ENCODE peak calls at places on chromosome 14, in ten cellular contexts. Z is fibroblast of villous mesenchyme; R is nephron progenitor cell; O is neural crest cell; F is Calu3; G is glutamatergic neuron; J is mammary epithelial cell; I is WTC11; M is CD4-positive, alpha-beta T cell; W is AG04449. S is an unnamed sample.

GRCh38 chr14:63777024-63777423 is 49.2 kb upstream of the SGPP1 start:
- DNase-seq in Z (peak), R (no peak), O (no peak), F (no peak), G (no peak), J (peak), I (no peak), M (no peak), W (peak), S (no peak)

GRCh38 chr14:53695692-53696091 is 260.9 kb downstream of the BMP4 start:
- DNase-seq in Z (no peak), R (no peak), O (no peak), F (no peak), G (no peak), J (no peak), I (no peak), M (no peak), W (no peak), S (no peak)

GRCh38 chr14:69715725-69716482 is 51.0 kb upstream of the SRSF5 start:
- DNase-seq in Z (peak), R (no peak), O (no peak), F (peak), G (no peak), J (peak), I (no peak), M (no peak), W (peak), S (no peak)

GRCh38 chr14:95319312-95320075 is at the start of gene CLMN:
- DNase-seq in Z (peak), R (peak), O (peak), F (peak), G (peak), J (peak), I (peak), M (peak), W (no peak), S (peak)

GRCh38 chr14:94827711-94828505 is 58.0 kb upstream of the GSC start:
- DNase-seq in Z (no peak), R (no peak), O (no peak), F (no peak), G (no peak), J (no peak), I (no peak), M (no peak), W (no peak), S (no peak)

GRCh38 chr14:33534636-33535035 is 416.2 kb downstream of the EGLN3 start:
- DNase-seq in Z (no peak), R (no peak), O (no peak), F (no peak), G (no peak), J (peak), I (no peak), M (no peak), W (no peak), S (no peak)

GRCh38 chr14:61528591-61529021 is 166.7 kb upstream of the HIF1A start:
- DNase-seq in Z (peak), R (no peak), O (no peak), F (no peak), G (no peak), J (peak), I (no peak), M (no peak), W (peak), S (peak)

GRCh38 chr14:54516709-54517108 is 7.0 kb downstream of the CGRRF1 start:
- DNase-seq in Z (no peak), R (no peak), O (no peak), F (no peak), G (no peak), J (no peak), I (no peak), M (no peak), W (no peak), S (no peak)

GRCh38 chr14:52189330-52189729 is 78.2 kb upstream of the PTGDR start:
- DNase-seq in Z (no peak), R (no peak), O (no peak), F (no peak), G (no peak), J (no peak), I (no peak), M (no peak), W (no peak), S (no peak)

GRCh38 chr14:31746326-31746725 is 185.1 kb downstream of the NUBPL start:
- DNase-seq in Z (no peak), R (no peak), O (no peak), F (no peak), G (no peak), J (no peak), I (no peak), M (no peak), W (no peak), S (no peak)

GRCh38 chr14:60904381-60904780 is 76.5 kb downstream of the TRMT5 start:
- DNase-seq in Z (peak), R (no peak), O (no peak), F (no peak), G (no peak), J (no peak), I (no peak), M (no peak), W (no peak), S (no peak)

GRCh38 chr14:104887623-104888488 is 22.8 kb downstream of the CEP170B start:
- DNase-seq in Z (no peak), R (no peak), O (no peak), F (no peak), G (no peak), J (no peak), I (no peak), M (no peak), W (no peak), S (peak)

GRCh38 chr14:61956517-61956916 is 194.3 kb downstream of the SNAPC1 start:
- DNase-seq in Z (no peak), R (no peak), O (no peak), F (no peak), G (no peak), J (no peak), I (no peak), M (no peak), W (no peak), S (no peak)

GRCh38 chr14:52069617-52070431 is 965 bp upstream of the NID2 start:
- DNase-seq in Z (peak), R (peak), O (no peak), F (no peak), G (peak), J (no peak), I (peak), M (no peak), W (no peak), S (no peak)

GRCh38 chr14:69772082-69773017 is 5.4 kb downstream of the SRSF5 start:
- DNase-seq in Z (no peak), R (no peak), O (no peak), F (no peak), G (no peak), J (no peak), I (no peak), M (no peak), W (no peak), S (no peak)

GRCh38 chr14:99360774-99361595 is 89.0 kb upstream of the BCL11B start:
- DNase-seq in Z (no peak), R (no peak), O (no peak), F (no peak), G (no peak), J (no peak), I (no peak), M (no peak), W (no peak), S (no peak)

GRCh38 chr14:89217876-89218275 is 199.2 kb downstream of the FOXN3 start:
- DNase-seq in Z (peak), R (no peak), O (no peak), F (no peak), G (no peak), J (no peak), I (no peak), M (no peak), W (no peak), S (no peak)

GRCh38 chr14:55240526-55241178 is 30.6 kb upstream of the FBXO34 start:
- DNase-seq in Z (peak), R (peak), O (peak), F (no peak), G (peak), J (no peak), I (peak), M (no peak), W (peak), S (no peak)

GRCh38 chr14:94388896-94389469 is 581 bp upstream of the SERPINA1 start:
- DNase-seq in Z (no peak), R (no peak), O (no peak), F (no peak), G (no peak), J (no peak), I (no peak), M (no peak), W (no peak), S (no peak)

GRCh38 chr14:43155924-43156323 is 1351.2 kb downstream of the FSCB start:
- DNase-seq in Z (no peak), R (no peak), O (no peak), F (no peak), G (no peak), J (no peak), I (no peak), M (no peak), W (no peak), S (no peak)

GRCh38 chr14:36857136-36857535 is 195.5 kb downstream of the PAX9 start:
- DNase-seq in Z (no peak), R (no peak), O (no peak), F (no peak), G (no peak), J (no peak), I (peak), M (no peak), W (no peak), S (no peak)

GRCh38 chr14:101121399-101122113 is 218.0 kb upstream of the RTL1 start:
- DNase-seq in Z (no peak), R (no peak), O (no peak), F (no peak), G (no peak), J (no peak), I (no peak), M (peak), W (no peak), S (no peak)

GRCh38 chr14:101122114-101122854 is 218.8 kb upstream of the RTL1 start:
- DNase-seq in Z (no peak), R (no peak), O (no peak), F (no peak), G (no peak), J (no peak), I (no peak), M (no peak), W (no peak), S (no peak)

GRCh38 chr14:101118746-101119610 is 215.5 kb upstream of the RTL1 start:
- DNase-seq in Z (no peak), R (no peak), O (no peak), F (no peak), G (no peak), J (no peak), I (no peak), M (no peak), W (no peak), S (no peak)

GRCh38 chr14:101120636-101121398 is 217.3 kb upstream of the RTL1 start:
- DNase-seq in Z (no peak), R (no peak), O (no peak), F (no peak), G (no peak), J (no peak), I (no peak), M (peak), W (no peak), S (peak)

GRCh38 chr14:101119830-101120571 is 216.5 kb upstream of the RTL1 start:
- DNase-seq in Z (no peak), R (no peak), O (no peak), F (no peak), G (peak), J (no peak), I (no peak), M (peak), W (no peak), S (no peak)
- TF ChIP-seq CTCF in Z (no peak), R (no peak), O (no peak), F (no peak), G (no peak), J (no peak), I (no peak), M (no peak), W (no peak), S (no peak)

GRCh38 chr14:22265319-22266140 is 323.5 kb downstream of the DAD1 start:
- DNase-seq in Z (peak), R (no peak), O (no peak), F (peak), G (no peak), J (peak), I (no peak), M (no peak), W (no peak), S (no peak)
- TF ChIP-seq CTCF in Z (no peak), R (peak), O (peak), F (no peak), G (no peak), J (peak), I (no peak), M (no peak), W (no peak), S (no peak)

GRCh38 chr14:101859538-101859902 is 98.0 kb downstream of the PPP2R5C start:
- DNase-seq in Z (no peak), R (no peak), O (no peak), F (no peak), G (no peak), J (no peak), I (no peak), M (no peak), W (no peak), S (no peak)

GRCh38 chr14:101859916-101860315 is 98.4 kb downstream of the PPP2R5C start:
- DNase-seq in Z (no peak), R (no peak), O (no peak), F (no peak), G (no peak), J (no peak), I (no peak), M (no peak), W (no peak), S (no peak)

GRCh38 chr14:101858791-101859537 is 97.5 kb downstream of the PPP2R5C start:
- DNase-seq in Z (no peak), R (no peak), O (no peak), F (no peak), G (no peak), J (no peak), I (no peak), M (no peak), W (no peak), S (no peak)

GRCh38 chr14:101855958-101856357 is 94.4 kb downstream of the PPP2R5C start:
- DNase-seq in Z (no peak), R (no peak), O (no peak), F (no peak), G (no peak), J (no peak), I (no peak), M (no peak), W (no peak), S (no peak)

GRCh38 chr14:101857226-101857625 is 95.7 kb downstream of the PPP2R5C start:
- DNase-seq in Z (no peak), R (no peak), O (no peak), F (no peak), G (no peak), J (no peak), I (peak), M (no peak), W (no peak), S (no peak)
- TF ChIP-seq CTCF in Z (no peak), R (no peak), O (no peak), F (no peak), G (no peak), J (no peak), I (no peak), M (no peak), W (no peak), S (no peak)

GRCh38 chr14:42110167-42110566 is 503.5 kb downstream of the LRFN5 start:
- DNase-seq in Z (peak), R (no peak), O (no peak), F (no peak), G (no peak), J (peak), I (no peak), M (no peak), W (peak), S (no peak)
- TF ChIP-seq CTCF in Z (peak), R (peak), O (peak), F (no peak), G (peak), J (peak), I (peak), M (no peak), W (peak), S (no peak)

GRCh38 chr14:92589213-92589852 is 75.8 kb downstream of the RIN3 start:
- DNase-seq in Z (peak), R (no peak), O (no peak), F (no peak), G (no peak), J (no peak), I (no peak), M (no peak), W (no peak), S (no peak)
- TF ChIP-seq CTCF in Z (peak), R (peak), O (peak), F (peak), G (no peak), J (peak), I (no peak), M (peak), W (peak), S (peak)

DNA sequence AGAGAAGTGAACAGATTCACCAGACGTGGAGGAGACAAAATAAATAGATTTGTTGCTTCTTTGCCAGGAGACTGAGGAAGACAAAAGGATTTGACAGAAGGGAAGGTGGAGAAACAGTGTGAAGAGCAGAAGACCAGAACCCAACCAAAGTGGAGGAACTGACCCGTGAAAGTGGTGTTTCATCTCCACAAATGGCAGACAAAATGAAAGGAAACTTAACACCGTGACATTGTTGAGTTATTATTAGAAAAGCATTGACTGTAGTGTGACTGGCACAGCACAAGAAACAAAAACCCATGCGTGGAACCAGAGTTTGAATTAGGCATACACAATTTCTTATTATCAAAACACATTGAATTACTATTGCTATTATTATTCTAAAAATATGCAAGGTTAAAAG is 518.1 kb downstream of the TMEM121 start:
- DNase-seq in Z (no peak), R (no peak), O (no peak), F (no peak), G (no peak), J (no peak), I (no peak), M (no peak), W (no peak), S (no peak)
- TF ChIP-seq CTCF in Z (no peak), R (no peak), O (no peak), F (no peak), G (no peak), J (no peak), I (no peak), M (no peak), W (no peak), S (no peak)

GRCh38 chr14:102146423-102146822 is 6.7 kb downstream of the WDR20 start:
- DNase-seq in Z (no peak), R (no peak), O (no peak), F (no peak), G (no peak), J (no peak), I (no peak), M (no peak), W (no peak), S (no peak)
- TF ChIP-seq CTCF in Z (no peak), R (no peak), O (no peak), F (no peak), G (no peak), J (no peak), I (no peak), M (no peak), W (no peak), S (no peak)

GRCh38 chr14:77131871-77132486 is 9.6 kb downstream of the ZDHHC22 start:
- DNase-seq in Z (no peak), R (no peak), O (no peak), F (no peak), G (no peak), J (no peak), I (no peak), M (no peak), W (no peak), S (no peak)
- TF ChIP-seq CTCF in Z (no peak), R (no peak), O (no peak), F (no peak), G (no peak), J (no peak), I (no peak), M (no peak), W (no peak), S (no peak)

GRCh38 chr14:103314496-103315277 is 19.4 kb upstream of the EIF5 start:
- DNase-seq in Z (no peak), R (no peak), O (no peak), F (no peak), G (no peak), J (no peak), I (no peak), M (no peak), W (no peak), S (no peak)
- TF ChIP-seq CTCF in Z (no peak), R (no peak), O (no peak), F (no peak), G (no peak), J (no peak), I (no peak), M (no peak), W (no peak), S (no peak)

S was measured in CD14-positive monocyte.